ENCODE peak calls at places on chromosomes 13 and 19, in ten cellular contexts. D is A549, H is esophagus squamous epithelium, P is HepG2, A is body of pancreas, I is thyroid gland, J is stomach, Y is IMR-90, G is esophagus muscularis mucosa, E is breast epithelium. T is an unnamed sample.

GRCh38 chr13:30804474-30804873 is 69.1 kb downstream of the ALOX5AP start:
- DNase-seq in D (no peak), H (no peak), P (no peak), A (no peak), I (no peak), J (no peak), Y (no peak), G (no peak), E (no peak), T (no peak)

GRCh38 chr19:1843646-1844394 is 4.5 kb downstream of the REXO1 start:
- DNase-seq in D (no peak), H (no peak), P (no peak), A (no peak), I (no peak), J (no peak), Y (no peak), G (no peak), E (no peak), T (no peak)

GRCh38 chr19:19059837-19060611 is 3.8 kb upstream of the SLC25A42 start:
- DNase-seq in D (no peak), H (no peak), P (no peak), A (no peak), I (peak), J (no peak), Y (no peak), G (no peak), E (no peak), T (no peak)

GRCh38 chr19:33685541-33685940 is 63.8 kb downstream of the CHST8 start:
- DNase-seq in D (no peak), H (no peak), P (no peak), A (no peak), I (no peak), J (no peak), Y (no peak), G (no peak), E (no peak), T (no peak)

GRCh38 chr13:99822820-99823219 is 148.7 kb downstream of the ZIC5 start:
- DNase-seq in D (no peak), H (no peak), P (no peak), A (no peak), I (no peak), J (no peak), Y (no peak), G (no peak), E (no peak), T (no peak)

GRCh38 chr13:27644302-27644701 is 22.6 kb downstream of the POLR1D start:
- DNase-seq in D (no peak), H (no peak), P (no peak), A (no peak), I (no peak), J (no peak), Y (peak), G (no peak), E (peak), T (no peak)

GRCh38 chr19:16342002-16342715 is 17.5 kb downstream of the KLF2 start:
- DNase-seq in D (no peak), H (no peak), P (no peak), A (no peak), I (peak), J (no peak), Y (no peak), G (no peak), E (no peak), T (no peak)

GRCh38 chr13:31020996-31021395 is 88.5 kb downstream of the TEX26 start:
- DNase-seq in D (no peak), H (no peak), P (no peak), A (no peak), I (no peak), J (no peak), Y (no peak), G (no peak), E (no peak), T (no peak)

GRCh38 chr13:67133476-67133875 is 96.7 kb downstream of the PCDH9 start:
- DNase-seq in D (no peak), H (no peak), P (no peak), A (no peak), I (no peak), J (no peak), Y (peak), G (no peak), E (no peak), T (no peak)

GRCh38 chr13:64553411-64554129 is 2676.6 kb downstream of the PCDH9 start:
- DNase-seq in D (no peak), H (no peak), P (no peak), A (no peak), I (no peak), J (no peak), Y (peak), G (no peak), E (no peak), T (no peak)

GRCh38 chr19:23283925-23284324 is 33.7 kb upstream of the ZNF724 start:
- DNase-seq in D (peak), H (no peak), P (peak), A (peak), I (peak), J (peak), Y (peak), G (peak), E (peak), T (peak)

GRCh38 chr19:36008336-36008978 is at the start of gene SYNE4:
- DNase-seq in D (peak), H (no peak), P (peak), A (peak), I (peak), J (peak), Y (no peak), G (no peak), E (peak), T (no peak)

GRCh38 chr13:77429320-77430142 is 102.6 kb upstream of the MYCBP2 start:
- DNase-seq in D (no peak), H (no peak), P (no peak), A (no peak), I (no peak), J (no peak), Y (no peak), G (no peak), E (no peak), T (no peak)

GRCh38 chr19:34350161-34350561 is 14.8 kb upstream of the GPI start:
- DNase-seq in D (no peak), H (no peak), P (no peak), A (no peak), I (no peak), J (no peak), Y (peak), G (no peak), E (no peak), T (no peak)

GRCh38 chr13:19061278-19061677 is 120.3 kb downstream of the TUBA3C start:
- DNase-seq in D (no peak), H (no peak), P (no peak), A (no peak), I (no peak), J (no peak), Y (no peak), G (no peak), E (no peak), T (peak)

GRCh38 chr19:15374796-15375440 is 4.7 kb downstream of the AKAP8 start:
- DNase-seq in D (no peak), H (no peak), P (no peak), A (no peak), I (peak), J (no peak), Y (no peak), G (no peak), E (no peak), T (no peak)

GRCh38 chr19:51777570-51778460 is 16.8 kb downstream of the FPR2 start:
- DNase-seq in D (peak), H (no peak), P (peak), A (peak), I (peak), J (peak), Y (peak), G (peak), E (peak), T (peak)

GRCh38 chr19:31666126-31666525 is 316.9 kb upstream of the TSHZ3 start:
- DNase-seq in D (no peak), H (no peak), P (no peak), A (no peak), I (no peak), J (no peak), Y (no peak), G (peak), E (no peak), T (no peak)

GRCh38 chr13:87130401-87130800 is 540.8 kb upstream of the SLITRK5 start:
- DNase-seq in D (no peak), H (no peak), P (no peak), A (no peak), I (no peak), J (no peak), Y (no peak), G (no peak), E (no peak), T (no peak)

GRCh38 chr13:88526853-88527215 is 855.7 kb downstream of the SLITRK5 start:
- DNase-seq in D (no peak), H (no peak), P (no peak), A (no peak), I (no peak), J (no peak), Y (no peak), G (no peak), E (no peak), T (no peak)

GRCh38 chr13:105838231-105838630 is 697.2 kb downstream of the EFNB2 start:
- DNase-seq in D (no peak), H (no peak), P (no peak), A (no peak), I (no peak), J (no peak), Y (no peak), G (no peak), E (no peak), T (no peak)
- TF ChIP-seq POLR2A in D (no peak), H (no peak), P (no peak), A (no peak), I (no peak), J (no peak), Y (no peak), G (no peak), E (no peak), T (no peak)

DNA sequence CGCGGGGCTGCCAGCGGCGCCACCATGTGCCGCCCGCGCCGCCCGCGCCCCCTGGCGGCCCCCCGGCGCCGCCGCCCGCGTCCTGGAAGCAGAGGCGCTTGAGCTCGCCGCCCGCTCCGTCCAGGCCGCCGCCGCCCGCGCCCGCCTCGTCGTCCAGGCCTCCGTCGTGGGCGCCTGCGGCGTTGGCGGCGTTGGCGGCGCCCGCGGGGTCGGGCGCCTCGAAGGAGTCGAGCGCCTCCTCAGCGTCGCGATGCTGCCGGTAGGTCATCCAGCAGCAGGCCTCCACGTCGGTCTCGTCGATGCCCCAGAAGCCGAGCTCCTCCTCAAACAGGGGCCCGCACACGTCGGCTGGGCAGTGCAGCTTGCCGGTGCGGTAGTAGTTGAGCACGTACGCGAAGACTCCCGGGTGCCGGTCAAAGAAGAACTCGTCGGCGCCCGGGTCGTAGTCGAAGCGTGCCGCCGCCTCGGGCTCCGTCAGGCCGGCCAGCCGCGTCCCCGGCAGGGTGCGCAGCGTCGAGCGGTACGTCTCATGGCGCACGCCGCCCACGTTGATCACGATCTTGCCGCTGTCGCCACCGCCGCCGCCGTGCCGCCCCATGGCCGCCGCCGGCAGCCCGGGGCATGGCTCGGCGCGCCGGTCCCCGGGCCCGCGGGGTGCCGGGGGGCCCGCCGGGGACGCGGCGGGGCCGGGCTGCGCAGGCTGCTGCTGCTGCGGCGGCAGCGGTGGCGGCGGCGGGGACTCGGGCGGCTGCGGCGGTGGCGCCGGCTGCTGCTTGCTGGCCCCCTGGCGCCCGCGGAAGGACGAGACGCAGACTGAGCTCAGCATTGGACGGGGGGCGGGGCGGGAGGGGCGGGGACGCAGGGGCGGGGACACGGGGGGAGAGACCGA is 676 bp downstream of the KCNC3 start:
- DNase-seq in D (peak), H (no peak), P (no peak), A (peak), I (no peak), J (no peak), Y (no peak), G (no peak), E (no peak), T (no peak)
- TF ChIP-seq CTCF in D (peak), H (no peak), P (peak), A (no peak), I (no peak), J (no peak), Y (no peak), G (peak), E (no peak), T (no peak)

GRCh38 chr19:574658-575526 is 2.5 kb downstream of the BSG start:
- DNase-seq in D (no peak), H (no peak), P (peak), A (peak), I (peak), J (peak), Y (peak), G (no peak), E (no peak), T (no peak)

GRCh38 chr19:571127-571974 is 1.0 kb upstream of the BSG start:
- DNase-seq in D (peak), H (no peak), P (peak), A (peak), I (peak), J (peak), Y (peak), G (no peak), E (peak), T (no peak)

GRCh38 chr19:575527-576506 is 3.4 kb downstream of the BSG start:
- DNase-seq in D (no peak), H (no peak), P (no peak), A (peak), I (peak), J (peak), Y (peak), G (no peak), E (no peak), T (no peak)

GRCh38 chr19:572140-572890 is at the start of gene BSG:
- DNase-seq in D (peak), H (peak), P (peak), A (peak), I (peak), J (peak), Y (peak), G (peak), E (peak), T (peak)

DNA sequence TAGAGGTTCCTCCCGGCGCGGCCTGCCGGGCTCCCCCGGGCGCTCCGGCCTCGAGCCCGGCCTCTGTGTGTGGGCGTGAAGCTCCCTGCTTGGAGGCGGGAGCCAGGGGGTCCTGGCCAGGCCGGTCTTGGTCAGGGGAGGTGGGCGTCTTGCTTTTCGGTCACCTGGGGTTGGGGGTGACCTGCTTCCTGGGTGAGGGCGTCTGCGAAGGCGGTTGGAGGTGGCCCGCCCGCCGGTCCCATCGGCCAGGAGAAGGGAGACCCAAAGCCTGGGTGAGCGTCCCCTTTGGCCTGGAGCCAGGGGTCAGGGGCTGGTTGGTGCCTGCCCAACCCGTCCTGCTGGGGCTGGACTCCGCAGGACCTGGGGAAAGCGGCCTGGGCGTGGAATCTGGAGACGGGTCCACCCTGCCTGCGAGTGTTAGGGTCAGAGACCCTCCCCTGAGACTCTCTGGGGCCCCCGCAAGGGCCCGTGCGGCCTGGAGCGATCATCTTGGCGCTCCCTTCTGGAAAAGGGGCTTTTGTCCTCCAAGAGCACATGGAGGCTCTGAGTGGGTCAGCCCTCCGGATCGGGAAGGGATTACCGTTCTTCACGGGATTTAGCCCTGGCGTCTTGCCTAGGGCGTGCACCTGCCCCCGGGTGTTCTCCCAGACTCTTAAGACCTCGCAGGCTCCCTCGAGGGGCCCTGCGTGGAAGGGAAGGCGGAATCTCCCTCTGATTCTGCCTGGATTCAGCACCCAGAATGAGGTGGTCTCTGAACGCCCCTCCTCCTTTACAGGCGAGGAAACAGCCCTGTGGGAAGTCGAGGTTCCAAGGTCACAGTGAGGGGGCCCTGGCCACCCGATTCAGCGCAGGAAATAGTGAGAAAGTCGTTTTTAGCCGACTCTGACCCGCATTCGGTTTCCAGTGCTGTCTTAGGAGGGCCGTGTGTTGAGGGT is 762 bp downstream of the BSG start:
- DNase-seq in D (peak), H (no peak), P (no peak), A (peak), I (peak), J (peak), Y (peak), G (no peak), E (peak), T (peak)
- TF ChIP-seq POLR2A in D (no peak), H (no peak), P (no peak), A (no peak), I (no peak), J (no peak), Y (no peak), G (no peak), E (no peak), T (no peak)

GRCh38 chr13:52711277-52711676 is 28.3 kb downstream of the CNMD start:
- DNase-seq in D (no peak), H (no peak), P (no peak), A (no peak), I (no peak), J (no peak), Y (no peak), G (no peak), E (no peak), T (no peak)

GRCh38 chr13:52706074-52706473 is 33.5 kb downstream of the CNMD start:
- DNase-seq in D (no peak), H (no peak), P (no peak), A (no peak), I (no peak), J (no peak), Y (no peak), G (no peak), E (no peak), T (no peak)

GRCh38 chr13:52701728-52702480 is 37.7 kb downstream of the CNMD start:
- DNase-seq in D (no peak), H (no peak), P (no peak), A (no peak), I (no peak), J (no peak), Y (no peak), G (no peak), E (no peak), T (no peak)

GRCh38 chr13:52703482-52703881 is 36.1 kb downstream of the CNMD start:
- DNase-seq in D (no peak), H (no peak), P (no peak), A (no peak), I (no peak), J (no peak), Y (no peak), G (no peak), E (no peak), T (no peak)

DNA sequence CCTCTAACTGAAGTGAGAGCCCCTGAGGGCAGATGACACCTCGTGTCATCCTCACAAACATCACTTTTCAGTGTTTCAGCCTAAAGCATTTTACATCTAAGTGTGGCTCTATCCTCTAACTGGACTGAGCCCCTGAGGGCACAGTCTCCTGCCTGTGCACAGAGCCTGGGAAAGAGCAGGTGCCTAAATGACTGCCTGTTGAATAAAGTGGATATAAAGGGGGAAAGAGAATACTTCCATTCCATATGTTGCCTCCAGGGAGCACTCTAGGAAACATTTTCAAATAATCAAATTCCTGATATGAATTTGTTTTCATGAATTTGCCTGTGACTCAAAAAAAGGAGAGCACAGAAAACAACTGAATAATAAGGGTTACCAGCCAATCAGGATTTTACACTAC is 32.2 kb downstream of the CNMD start:
- DNase-seq in D (no peak), H (no peak), P (no peak), A (no peak), I (no peak), J (no peak), Y (no peak), G (no peak), E (no peak), T (no peak)
- TF ChIP-seq CTCF in D (no peak), H (no peak), P (no peak), A (no peak), I (no peak), J (no peak), Y (peak), G (no peak), E (no peak), T (no peak)

GRCh38 chr19:39448271-39448670 is 2.9 kb downstream of the SUPT5H start:
- DNase-seq in D (no peak), H (no peak), P (no peak), A (no peak), I (no peak), J (no peak), Y (peak), G (no peak), E (no peak), T (no peak)
- TF ChIP-seq POLR2A in D (no peak), H (no peak), P (no peak), A (no peak), I (no peak), J (no peak), Y (no peak), G (no peak), E (no peak), T (no peak)

DNA sequence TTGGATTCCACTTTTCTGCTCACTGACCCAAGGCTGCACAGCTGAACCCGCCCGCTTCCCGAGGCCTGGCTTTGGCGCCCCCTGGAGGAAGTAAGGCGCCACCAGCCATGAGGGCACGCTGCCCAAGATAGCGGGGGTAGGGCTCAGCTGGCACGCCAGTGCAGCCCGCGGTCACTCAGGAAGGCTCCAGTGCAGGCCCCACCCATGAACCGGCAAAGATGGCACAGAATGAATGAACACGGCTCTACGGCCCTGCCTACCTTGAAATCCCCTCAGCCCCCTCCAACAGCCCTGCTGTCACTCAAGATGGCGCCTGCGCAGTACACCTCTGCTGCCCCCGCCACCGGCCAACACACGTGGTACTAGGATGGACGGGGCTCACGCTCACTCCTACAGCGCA is 3.0 kb downstream of the PEG3 start:
- DNase-seq in D (no peak), H (no peak), P (peak), A (peak), I (peak), J (peak), Y (no peak), G (no peak), E (peak), T (peak)
- TF ChIP-seq CTCF in D (no peak), H (no peak), P (peak), A (peak), I (peak), J (no peak), Y (no peak), G (peak), E (no peak), T (no peak)

DNA sequence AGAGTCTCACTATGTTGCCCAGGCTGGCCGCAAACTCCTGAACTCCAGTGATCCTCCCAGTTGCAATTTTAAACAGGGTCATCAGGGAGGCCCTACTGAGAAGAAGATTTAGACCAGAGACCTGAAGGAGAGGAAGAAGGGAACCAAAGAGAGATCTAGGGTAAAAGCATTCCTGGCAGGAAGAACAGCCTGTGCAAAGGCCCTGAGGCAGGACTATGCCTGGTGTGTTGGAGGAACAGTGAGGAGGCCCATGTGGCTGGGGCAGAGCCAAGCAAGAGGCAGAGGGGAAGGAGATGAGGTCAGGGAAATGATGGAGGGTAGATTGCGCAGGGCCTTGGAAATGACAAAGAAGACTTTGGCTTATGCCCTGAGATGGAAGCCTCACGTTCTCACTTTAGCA is 34.5 kb downstream of the TINCR start:
- DNase-seq in D (no peak), H (no peak), P (no peak), A (no peak), I (no peak), J (no peak), Y (no peak), G (no peak), E (no peak), T (no peak)
- TF ChIP-seq POLR2A in D (no peak), H (no peak), P (no peak), A (no peak), I (no peak), J (no peak), Y (no peak), G (no peak), E (no peak), T (no peak)

GRCh38 chr13:96216543-96216942 is 126.6 kb downstream of the HS6ST3 start:
- DNase-seq in D (no peak), H (no peak), P (no peak), A (no peak), I (no peak), J (no peak), Y (no peak), G (no peak), E (no peak), T (no peak)
- TF ChIP-seq CTCF in D (no peak), H (no peak), P (no peak), A (no peak), I (no peak), J (no peak), Y (no peak), G (no peak), E (no peak), T (no peak)

T was measured in lower leg skin.